ENCODE peak calls at places on chromosomes 16 and 17, in four cellular contexts. M is K562, E is HL-60, X is GM12878. N is an unnamed sample.

GRCh38 chr17:57002904-57003303 is 25.0 kb downstream of the SCPEP1 start:
- DNase-seq in M (no peak), X (no peak), E (no peak), N (no peak)

GRCh38 chr17:41008811-41009210 is at the start of gene KRTAP3-1:
- DNase-seq in E (no peak), X (no peak), M (no peak), N (no peak)

GRCh38 chr17:31715436-31715835 is 143.6 kb downstream of the COPRS start:
- DNase-seq in M (no peak), X (no peak), E (peak), N (no peak)

GRCh38 chr16:75319513-75320401 is 68.3 kb upstream of the BCAR1 start:
- DNase-seq in M (no peak), X (peak), E (no peak), N (no peak)

GRCh38 chr16:82603784-82604411 is 22.9 kb upstream of the CDH13 start:
- DNase-seq in M (no peak), X (no peak), E (no peak), N (no peak)

GRCh38 chr16:2933701-2934100 is 22.0 kb downstream of the FLYWCH1 start:
- DNase-seq in X (no peak), E (no peak), M (no peak), N (no peak)

GRCh38 chr17:58541249-58541648 is 26.8 kb upstream of the MTMR4 start:
- DNase-seq in E (no peak), M (peak), X (no peak), N (no peak)

GRCh38 chr17:60792250-60792898 is 114.7 kb downstream of the BCAS3 start:
- DNase-seq in E (no peak), M (no peak), X (no peak), N (no peak)

GRCh38 chr16:89026121-89026612 is 49.2 kb upstream of the CBFA2T3 start:
- DNase-seq in M (peak), X (peak), E (no peak), N (no peak)

DNA sequence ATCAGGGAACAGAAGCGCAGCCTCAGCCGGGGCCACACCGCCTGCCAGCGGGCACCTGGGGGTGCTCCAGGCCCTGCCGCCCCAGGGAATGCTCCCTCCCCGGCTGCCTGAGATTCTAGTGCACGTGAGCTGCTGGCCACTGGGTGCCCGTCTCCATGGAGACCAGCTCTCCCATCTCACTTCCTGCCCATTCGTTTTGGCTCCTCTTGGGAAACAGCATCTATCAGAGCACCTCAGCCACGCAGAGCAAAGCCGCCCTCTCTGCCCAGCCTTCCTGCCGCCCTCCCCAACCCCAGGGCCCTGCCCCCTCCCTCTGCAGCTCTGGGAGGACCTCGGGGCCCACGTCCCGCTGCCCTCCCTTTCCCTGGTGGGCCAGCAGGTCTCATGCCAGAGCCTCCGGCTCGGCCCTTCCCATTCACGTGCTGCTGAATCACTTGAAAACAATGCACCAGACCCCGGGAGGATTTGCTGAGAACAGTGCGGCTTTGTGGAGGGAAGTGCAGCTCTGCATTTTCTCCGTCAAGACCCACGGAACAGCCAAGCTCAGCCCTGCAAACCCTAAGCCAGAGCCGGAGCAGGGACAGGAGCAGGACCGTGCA is 19.4 kb downstream of the CEP295NL start:
- DNase-seq in E (peak), X (no peak), M (no peak), N (no peak)
- TF ChIP-seq SPI1 in E (no peak), X (no peak), M (no peak), N (no peak)

DNA sequence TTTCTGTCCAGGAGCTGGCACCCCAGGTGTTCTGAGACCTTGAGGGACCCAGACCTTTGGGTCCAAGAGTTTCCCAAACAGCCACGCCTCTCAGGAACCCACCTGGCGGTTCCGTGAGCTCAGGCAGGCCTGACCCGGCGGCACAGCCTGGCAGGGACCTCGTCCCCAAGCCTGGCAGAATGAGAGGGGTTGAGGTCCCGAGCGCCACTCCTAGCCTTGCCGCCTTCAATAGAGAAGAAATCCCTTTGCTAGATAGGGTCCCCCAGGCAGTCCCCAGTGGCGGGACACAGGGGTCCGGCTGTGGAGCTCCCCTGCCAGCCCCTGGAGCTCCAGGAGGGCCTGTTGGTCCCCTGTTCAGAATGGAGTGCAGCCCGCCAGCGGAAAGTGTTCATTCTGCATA is 10.5 kb upstream of the CLEC18A start:
- DNase-seq in M (no peak), E (no peak), X (no peak), N (no peak)
- TF ChIP-seq SPI1 in M (no peak), E (no peak), X (no peak), N (no peak)

DNA sequence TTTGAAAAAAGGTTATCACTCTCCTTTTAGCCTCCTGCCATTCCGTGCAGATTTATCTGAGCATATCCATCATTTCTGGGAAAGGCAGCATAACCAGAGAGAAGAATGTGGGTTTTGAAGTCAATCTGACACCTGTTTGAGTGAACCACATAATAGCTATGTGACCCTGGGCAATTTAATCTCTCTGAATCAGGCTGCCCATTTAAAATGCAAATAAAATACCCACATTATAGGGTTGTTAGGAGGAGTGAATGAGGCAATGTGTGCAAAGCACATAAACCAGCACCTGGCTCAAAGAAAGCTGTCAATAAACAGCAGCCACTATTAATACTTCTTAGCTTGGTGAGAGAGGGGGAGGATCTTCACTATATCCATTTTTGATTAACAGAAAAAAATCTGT is 88.0 kb downstream of the CACNG1 start:
- DNase-seq in X (no peak), E (no peak), M (no peak), N (no peak)
- TF ChIP-seq SPI1 in X (no peak), E (no peak), M (no peak), N (no peak)

GRCh38 chr17:78748048-78748729 is 33.9 kb downstream of the CYTH1 start:
- DNase-seq in M (no peak), X (no peak), E (peak), N (no peak)

GRCh38 chr17:78746949-78747269 is 35.2 kb downstream of the CYTH1 start:
- DNase-seq in E (no peak), M (no peak), X (no peak), N (no peak)

GRCh38 chr17:78747479-78747878 is 34.6 kb downstream of the CYTH1 start:
- DNase-seq in X (no peak), E (no peak), M (no peak), N (no peak)

GRCh38 chr17:78746263-78746948 is 35.7 kb downstream of the CYTH1 start:
- DNase-seq in X (no peak), M (no peak), E (no peak), N (no peak)

GRCh38 chr17:78748730-78749317 is 33.2 kb downstream of the CYTH1 start:
- DNase-seq in M (no peak), E (peak), X (peak), N (no peak)
- TF ChIP-seq SPI1 in M (peak), E (peak), X (peak), N (peak)

GRCh38 chr17:9104370-9105041 is 83.2 kb downstream of the NTN1 start:
- DNase-seq in X (no peak), M (no peak), E (no peak), N (no peak)
- TF ChIP-seq SPI1 in X (no peak), M (no peak), E (no peak), N (no peak)

DNA sequence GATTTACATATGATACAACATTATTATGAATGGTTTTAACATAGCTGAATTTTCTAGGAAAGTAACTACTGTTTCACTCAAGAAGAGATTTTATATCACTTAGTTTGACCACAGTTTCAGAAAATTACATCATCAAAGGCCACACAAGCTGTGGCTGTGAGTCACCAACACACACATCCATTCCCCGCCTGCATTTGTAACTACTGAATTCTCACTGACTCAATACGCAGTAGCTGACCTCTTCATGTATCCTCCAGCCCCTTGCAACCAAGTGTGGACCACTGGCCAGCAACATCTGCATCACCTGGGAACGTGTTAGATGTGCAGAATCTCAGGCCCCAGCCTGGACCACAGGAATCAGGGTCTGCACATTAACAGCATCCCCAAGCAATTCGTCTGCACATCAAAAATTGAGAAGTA is 197.6 kb downstream of the XYLT1 start:
- DNase-seq in X (no peak), E (peak), M (no peak), N (no peak)
- TF ChIP-seq SPI1 in X (no peak), E (no peak), M (no peak), N (no peak)

GRCh38 chr17:69269174-69269998 is 40.8 kb upstream of the ABCA10 start:
- DNase-seq in X (no peak), M (no peak), E (peak), N (no peak)

GRCh38 chr17:69268442-69269068 is 39.9 kb upstream of the ABCA10 start:
- DNase-seq in X (no peak), M (no peak), E (no peak), N (no peak)

GRCh38 chr17:69267219-69267618 is 38.6 kb upstream of the ABCA10 start:
- DNase-seq in M (no peak), E (no peak), X (no peak), N (no peak)

DNA sequence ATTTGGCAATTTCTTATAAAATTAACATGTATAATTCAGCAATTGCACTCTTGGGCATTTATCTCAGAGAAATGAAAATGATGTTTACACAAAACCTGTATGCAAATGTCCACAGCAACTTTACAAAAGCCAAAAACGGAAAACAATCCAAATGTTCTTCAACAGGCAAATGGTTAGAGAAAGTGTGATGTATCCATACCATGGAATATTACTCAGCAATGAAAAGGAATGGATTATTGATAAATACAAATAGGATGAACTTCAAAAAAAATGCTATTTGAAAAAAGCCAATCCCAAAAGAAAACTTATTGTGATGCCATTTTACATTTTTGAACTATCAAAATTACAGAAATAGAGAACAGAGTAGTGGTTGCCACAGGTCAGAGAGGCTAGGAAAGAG is 37.2 kb upstream of the ABCA10 start:
- DNase-seq in M (no peak), X (no peak), E (no peak), N (no peak)
- TF ChIP-seq SPI1 in M (no peak), X (no peak), E (no peak), N (no peak)

DNA sequence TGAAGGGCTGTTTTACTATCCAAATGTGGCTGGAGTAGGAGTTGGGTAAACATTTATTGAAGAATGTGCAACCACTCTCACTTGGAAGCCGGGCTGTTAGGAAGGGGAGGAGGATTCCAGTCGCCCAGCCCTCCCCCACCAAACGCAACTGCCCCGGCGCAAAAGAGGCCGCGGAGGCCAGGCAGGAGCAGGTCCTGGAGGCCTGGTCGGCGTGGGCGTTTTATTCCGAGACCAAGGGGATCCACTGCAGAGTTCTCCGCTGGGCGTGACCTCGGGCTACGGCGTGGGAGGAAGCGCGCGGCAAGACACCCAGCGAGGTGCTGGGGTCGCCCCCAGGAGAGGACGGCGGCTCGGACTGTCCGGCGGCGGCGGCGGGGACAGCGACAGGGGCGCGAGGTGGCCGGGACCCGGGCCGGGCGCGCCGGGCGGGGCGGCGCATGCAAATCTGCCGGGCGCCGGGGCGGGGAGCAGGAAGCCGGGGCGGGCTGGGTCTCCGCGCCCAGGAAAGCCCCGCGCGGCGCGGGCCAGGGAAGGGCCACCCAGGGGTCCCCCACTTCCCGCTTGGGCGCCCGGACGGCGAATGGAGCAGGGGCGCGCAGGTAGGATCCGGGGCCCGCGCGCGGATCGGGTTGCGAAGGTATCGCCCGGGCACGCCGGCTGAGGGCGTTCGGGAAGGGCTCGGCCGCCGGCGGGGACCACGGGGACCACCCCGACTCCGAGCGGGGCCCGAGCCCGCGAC is at the start of gene IL4R:
- DNase-seq in X (no peak), E (no peak), M (peak), N (peak)
- TF ChIP-seq SPI1 in X (no peak), E (no peak), M (no peak), N (no peak)